ENCODE peak calls at places on chromosomes 11 and 22, in ten cellular contexts. L, D, H, B, N, E, J, M, Q and A are unnamed samples.

GRCh38 chr22:24928322-24928721 is 18.2 kb downstream of the LHFPL7 start:
- DNase-seq in B (no peak), H (no peak), E (no peak), N (no peak), D (no peak), L (no peak), Q (no peak), J (no peak), M (no peak), A (no peak)

GRCh38 chr11:40027737-40028136 is 1431.7 kb downstream of the LRRC4C start:
- DNase-seq in N (no peak), M (no peak), D (no peak), J (no peak), L (no peak), Q (no peak), H (no peak), E (no peak), B (no peak), A (no peak)

GRCh38 chr11:27616711-27617110 is 83.5 kb downstream of the BDNF start:
- DNase-seq in B (no peak), D (no peak), M (no peak), N (no peak), L (no peak), Q (no peak), H (no peak), J (no peak), E (no peak), A (no peak)

GRCh38 chr22:46043816-46044717 is 67.1 kb upstream of the WNT7B start:
- DNase-seq in H (peak), E (peak), M (no peak), J (peak), Q (peak), D (peak), N (peak), L (no peak), B (no peak), A (no peak)

GRCh38 chr11:62500066-62501035 is 46.3 kb downstream of the AHNAK start:
- DNase-seq in E (peak), H (no peak), J (no peak), D (no peak), B (no peak), L (no peak), Q (peak), N (peak), M (no peak), A (no peak)

GRCh38 chr22:44181033-44181911 is 547 bp downstream of the PARVG start:
- DNase-seq in H (no peak), E (peak), Q (no peak), J (no peak), N (no peak), M (peak), L (no peak), D (no peak), B (no peak), A (no peak)

GRCh38 chr11:115498354-115498753 is 5.9 kb downstream of the CADM1 start:
- DNase-seq in J (no peak), L (no peak), E (peak), N (no peak), M (no peak), D (no peak), Q (no peak), H (no peak), B (no peak), A (no peak)

GRCh38 chr11:48006301-48006992 is 26.1 kb downstream of the PTPRJ start:
- DNase-seq in Q (no peak), N (peak), M (no peak), H (no peak), D (peak), E (no peak), L (peak), J (peak), B (no peak), A (no peak)

GRCh38 chr11:95148421-95148820 is 58.8 kb downstream of the ENDOD1 start:
- DNase-seq in B (no peak), Q (no peak), D (no peak), M (no peak), H (no peak), L (no peak), E (no peak), N (no peak), J (no peak), A (no peak)

GRCh38 chr11:118224512-118225180 is at the start of gene JAML:
- DNase-seq in N (no peak), H (no peak), D (no peak), M (no peak), J (no peak), E (peak), B (no peak), Q (no peak), L (no peak), A (no peak)

GRCh38 chr11:44601471-44602370 is 36.3 kb downstream of the CD82 start:
- DNase-seq in D (no peak), L (no peak), B (no peak), J (no peak), Q (no peak), E (peak), M (peak), H (no peak), N (no peak), A (no peak)

GRCh38 chr22:20764053-20764720 is 9.7 kb upstream of the SERPIND1 start:
- DNase-seq in E (no peak), N (no peak), L (no peak), M (no peak), B (no peak), H (no peak), D (no peak), Q (no peak), J (no peak), A (no peak)

GRCh38 chr22:33659423-33659822 is 260.9 kb downstream of the LARGE1 start:
- DNase-seq in N (no peak), Q (no peak), B (peak), E (peak), M (no peak), H (no peak), D (peak), L (no peak), J (peak), A (no peak)

GRCh38 chr11:41612415-41612814 is 153.0 kb upstream of the LRRC4C start:
- DNase-seq in D (no peak), E (no peak), N (peak), H (no peak), B (no peak), L (no peak), M (no peak), Q (no peak), J (peak), A (no peak)

GRCh38 chr11:60447070-60447469 is 8.6 kb upstream of the MS4A1 start:
- DNase-seq in Q (no peak), D (no peak), J (no peak), E (no peak), N (no peak), M (no peak), H (no peak), L (no peak), B (no peak), A (no peak)
- TF ChIP-seq CTCF in Q (no peak), D (no peak), J (no peak), E (no peak), N (no peak), M (no peak), H (no peak), L (no peak), B (no peak), A (no peak)

GRCh38 chr22:38251355-38251720 is 21.5 kb downstream of the TMEM184B start:
- DNase-seq in B (no peak), Q (no peak), M (no peak), J (no peak), H (no peak), D (no peak), E (no peak), N (no peak), L (no peak), A (no peak)
- TF ChIP-seq CTCF in B (no peak), Q (no peak), M (no peak), J (no peak), H (no peak), D (no peak), E (no peak), N (no peak), L (no peak), A (no peak)

GRCh38 chr11:7597620-7598019 is 75.7 kb downstream of the CYB5R2 start:
- DNase-seq in B (no peak), J (no peak), E (peak), N (peak), H (no peak), D (no peak), L (no peak), Q (peak), M (no peak), A (no peak)
- TF ChIP-seq CTCF in B (no peak), J (no peak), E (no peak), N (no peak), H (no peak), D (no peak), L (no peak), Q (no peak), M (no peak), A (no peak)

DNA sequence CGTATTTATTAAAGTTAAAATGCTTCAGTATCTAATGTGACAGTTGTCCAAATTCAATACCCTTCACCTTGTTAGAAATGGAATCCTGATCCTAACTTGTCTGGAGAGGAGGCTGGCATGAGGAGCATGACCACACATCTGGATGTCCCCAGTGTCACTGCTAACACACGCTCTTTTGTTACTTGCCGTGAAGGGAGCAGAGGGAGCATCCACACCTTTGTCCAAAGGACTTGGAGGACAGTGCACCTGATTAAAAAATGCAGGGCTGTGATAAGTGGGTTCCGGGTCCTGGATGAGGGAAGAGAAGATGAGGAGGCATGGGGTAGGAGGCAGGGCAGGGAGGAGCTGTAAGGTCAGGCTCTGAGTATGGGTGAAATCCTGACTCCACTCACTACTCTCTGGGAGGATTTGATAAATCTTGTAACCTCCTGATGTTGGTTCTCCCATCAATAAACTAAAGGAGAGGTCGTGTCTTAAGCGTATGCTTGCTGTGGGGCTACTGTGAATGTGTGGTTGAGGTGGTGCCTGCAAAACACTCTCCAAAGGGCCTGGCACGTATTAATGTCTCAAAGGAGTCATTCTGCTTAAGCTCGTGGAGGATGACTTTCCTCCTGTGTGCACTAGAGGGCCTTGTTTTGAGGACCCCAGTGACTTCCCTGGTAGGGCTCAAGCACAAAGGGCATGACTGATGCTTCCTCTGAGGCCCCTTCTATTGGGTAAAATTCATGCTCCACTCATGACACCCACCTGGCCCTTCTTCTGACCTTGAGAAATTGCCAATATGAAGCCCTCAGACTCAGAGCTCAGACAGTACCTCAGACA is 16.8 kb upstream of the IGLL5 start:
- DNase-seq in H (peak), E (no peak), D (peak), L (no peak), B (no peak), N (no peak), Q (no peak), M (no peak), J (no peak), A (no peak)
- TF ChIP-seq CTCF in H (no peak), E (no peak), D (peak), L (peak), B (no peak), N (no peak), Q (no peak), M (peak), J (no peak), A (no peak)

GRCh38 chr11:132312616-132313210 is 942.3 kb downstream of the NTM start:
- DNase-seq in E (peak), L (no peak), J (peak), B (no peak), N (peak), D (peak), H (no peak), Q (no peak), M (no peak), A (no peak)
- TF ChIP-seq CTCF in E (no peak), L (peak), J (peak), B (peak), N (no peak), D (peak), H (no peak), Q (peak), M (no peak), A (peak)

DNA sequence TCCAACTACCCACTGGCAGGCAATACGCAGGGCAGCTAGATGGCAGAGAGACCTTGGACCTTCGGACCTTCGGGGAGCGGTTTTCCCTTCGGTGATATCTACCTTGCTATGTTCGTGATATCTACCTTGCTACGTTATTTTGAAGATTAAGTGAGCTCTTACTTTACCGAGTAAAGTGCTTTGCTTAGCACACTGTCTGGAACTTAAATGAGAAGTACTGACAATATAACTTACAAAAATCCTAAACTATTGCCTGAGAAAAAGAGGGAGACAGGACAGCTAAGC is 1.0 kb upstream of the PRDM10 start:
- DNase-seq in N (no peak), J (no peak), L (no peak), H (no peak), B (no peak), E (peak), Q (peak), M (no peak), D (no peak), A (no peak)
- TF ChIP-seq CTCF in N (no peak), J (no peak), L (no peak), H (no peak), B (no peak), E (no peak), Q (no peak), M (no peak), D (no peak), A (no peak)

GRCh38 chr11:17403977-17404759 is 15.7 kb upstream of the KCNJ11 start:
- DNase-seq in J (peak), D (no peak), E (no peak), B (no peak), Q (peak), L (no peak), H (no peak), N (peak), M (no peak), A (no peak)

GRCh38 chr11:17407575-17407974 is 19.1 kb upstream of the KCNJ11 start:
- DNase-seq in Q (no peak), D (peak), E (no peak), M (no peak), H (no peak), B (no peak), J (no peak), N (no peak), L (no peak), A (no peak)

GRCh38 chr11:17406818-17407149 is 18.3 kb upstream of the KCNJ11 start:
- DNase-seq in L (no peak), B (no peak), N (no peak), J (no peak), D (no peak), H (no peak), E (no peak), M (no peak), Q (no peak), A (no peak)

GRCh38 chr11:17406082-17406817 is 17.8 kb upstream of the KCNJ11 start:
- DNase-seq in J (no peak), L (no peak), D (no peak), M (no peak), H (no peak), N (no peak), E (no peak), Q (no peak), B (no peak), A (no peak)

GRCh38 chr11:17405232-17406005 is 17.0 kb upstream of the KCNJ11 start:
- DNase-seq in M (no peak), D (peak), B (peak), Q (peak), N (peak), E (peak), H (peak), J (peak), L (no peak), A (peak)
- TF ChIP-seq CTCF in M (no peak), D (peak), B (no peak), Q (peak), N (no peak), E (no peak), H (no peak), J (peak), L (no peak), A (peak)

GRCh38 chr11:93741094-93741881 is at the start of the genes C11orf54 and TAF1D:
- DNase-seq in E (peak), Q (peak), M (peak), D (peak), H (peak), J (peak), N (peak), L (peak), B (peak), A (peak)
- TF ChIP-seq CTCF in E (no peak), Q (no peak), M (no peak), D (peak), H (peak), J (no peak), N (no peak), L (no peak), B (peak), A (no peak)

DNA sequence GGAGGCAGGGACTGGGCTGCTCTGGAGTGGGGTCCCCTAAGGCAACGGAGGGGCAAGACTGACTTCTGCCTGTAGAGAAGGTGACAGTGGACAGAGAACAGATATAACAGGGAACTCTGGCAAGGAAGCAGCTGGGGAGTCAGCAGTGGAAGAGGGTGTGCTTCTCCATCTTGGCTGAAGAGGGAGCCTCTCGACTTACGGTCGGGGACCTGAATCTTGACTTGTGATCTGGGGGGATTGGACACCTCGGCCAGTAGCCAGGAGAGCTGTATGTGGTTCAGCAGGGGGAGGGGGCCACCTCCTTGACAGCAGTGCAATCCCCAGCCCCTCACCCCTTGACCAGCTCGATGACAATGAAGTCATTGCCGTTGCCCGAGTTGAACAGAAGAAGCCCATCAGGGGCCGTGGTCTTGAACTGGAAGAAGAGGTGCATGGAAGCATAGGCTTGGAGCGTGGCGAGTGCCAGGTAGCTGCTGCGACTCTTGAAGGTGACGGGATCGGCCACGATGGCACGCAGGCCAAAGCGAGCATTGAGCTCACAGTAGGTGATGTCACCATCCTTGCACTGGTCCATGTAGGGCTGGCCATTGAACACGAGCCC is 60.0 kb downstream of the SLC22A12 start:
- DNase-seq in B (no peak), L (no peak), H (no peak), N (peak), Q (peak), J (peak), E (no peak), M (no peak), D (peak), A (no peak)
- TF ChIP-seq CTCF in B (no peak), L (peak), H (peak), N (peak), Q (peak), J (peak), E (no peak), M (peak), D (peak), A (peak)